ENCODE peak calls at places on chromosomes 2 and 18, in four cellular contexts. C is K562, B is GM12878, Z is HepG2. E is an unnamed sample.

GRCh38 chr2:119241205-119241532 is 17.5 kb downstream of the STEAP3 start:
- ATAC-seq in C (peak; percentile 55), B (no peak), Z (no peak), E (no peak)

GRCh38 chr2:217851191-217852020 is 151.4 kb downstream of the TNS1 start:
- ATAC-seq in C (no peak), B (no peak), Z (no peak), E (peak; percentile 11)

GRCh38 chr2:177348735-177349693 is 43.6 kb upstream of the AGPS start:
- ATAC-seq in C (no peak), B (peak; percentile 41), Z (peak; percentile 74), E (no peak)

GRCh38 chr2:9191044-9191481 is 15.5 kb upstream of the ASAP2 start:
- ATAC-seq in C (no peak), B (no peak), Z (peak; percentile 89), E (peak; percentile 90)

GRCh38 chr2:241309684-241310117 is 5.8 kb downstream of the HDLBP start:
- ATAC-seq in C (peak; percentile 11), B (peak; percentile 71), Z (no peak), E (no peak)

GRCh38 chr2:27441226-27441926 is 805 bp upstream of the KRTCAP3 start:
- ATAC-seq in C (peak; percentile 94), B (no peak), Z (peak; percentile 9), E (no peak)

GRCh38 chr18:67783215-67783946 is 266.9 kb upstream of the DSEL start:
- ATAC-seq in C (no peak), B (no peak), Z (no peak), E (no peak)

GRCh38 chr18:79106084-79106483 is 36.9 kb downstream of the ATP9B start:
- ATAC-seq in C (no peak), B (no peak), Z (peak; percentile 84), E (no peak)

GRCh38 chr18:35424356-35424755 is 47.2 kb upstream of the ZNF396 start:
- ATAC-seq in C (peak; percentile 32), B (no peak), Z (no peak), E (no peak)

GRCh38 chr2:60515751-60516226 is 37.7 kb downstream of the BCL11A start:
- ATAC-seq in C (peak; percentile 44), B (peak; percentile 94), Z (no peak), E (no peak)

GRCh38 chr2:191321861-191322662 is 76.9 kb downstream of the MYO1B start:
- ATAC-seq in C (no peak), B (peak; percentile 62), Z (no peak), E (no peak)

GRCh38 chr2:16625759-16626158 is 39.9 kb downstream of the CYRIA start:
- ATAC-seq in C (no peak), B (peak; percentile 75), Z (no peak), E (no peak)

DNA sequence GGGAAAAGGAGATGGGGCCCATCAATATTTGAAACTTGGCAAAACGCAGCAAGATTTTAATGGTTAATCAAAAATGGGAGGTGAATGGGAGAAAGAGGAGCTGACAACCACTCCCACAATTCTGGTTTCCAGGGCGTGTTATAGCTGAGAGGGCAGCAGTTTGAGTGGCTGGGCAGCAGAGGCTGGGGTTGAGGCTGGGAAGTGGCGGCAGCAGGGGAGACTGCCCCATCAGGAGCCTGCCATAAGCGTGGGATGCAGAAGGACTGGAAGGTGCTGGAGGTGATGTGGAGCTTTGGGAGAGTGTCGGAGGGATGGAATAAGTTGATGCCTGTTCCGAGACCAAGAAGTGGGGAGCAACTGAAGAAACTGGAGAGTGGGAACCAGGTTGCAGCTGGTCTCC is 48.9 kb upstream of the SH3RF3 start:
- ATAC-seq in C (no peak), B (no peak), Z (no peak), E (no peak)
- TF ChIP-seq POLR2A in C (no peak), B (no peak), Z (no peak), E (no peak)

DNA sequence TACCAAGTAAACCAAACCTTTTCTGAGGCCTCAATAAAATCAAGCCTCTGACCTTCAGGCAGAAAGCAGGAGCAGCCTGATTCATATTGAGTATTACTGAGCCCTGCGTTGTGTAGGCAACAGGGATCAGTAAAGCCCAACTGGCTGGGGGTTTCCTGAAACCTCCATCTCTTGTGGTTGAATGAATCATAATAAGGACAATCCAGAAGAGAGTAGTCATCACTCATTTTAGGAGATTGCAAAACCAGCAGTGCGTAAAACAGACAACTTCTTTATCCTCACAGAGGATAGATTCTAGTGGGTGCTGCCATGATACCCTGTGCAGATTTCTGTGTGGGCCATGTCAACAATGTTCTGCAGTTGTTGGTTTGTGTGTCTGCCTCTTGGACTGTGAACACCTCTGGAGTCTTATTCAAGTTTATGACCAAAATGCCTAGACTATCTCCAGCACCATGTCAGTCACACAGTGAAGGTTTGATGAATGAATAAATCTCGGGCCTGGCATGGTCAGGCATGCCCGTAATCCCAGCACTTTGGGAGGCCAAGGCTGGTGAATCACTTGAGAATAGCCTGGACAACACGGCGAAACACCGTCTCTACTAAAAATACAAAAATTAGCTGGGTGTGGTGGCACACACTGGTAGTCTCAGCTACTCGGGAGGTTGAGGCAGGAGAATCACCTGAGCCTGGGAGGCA is 51.8 kb upstream of the RAB27B start:
- ATAC-seq in C (no peak), B (peak; percentile 88), Z (peak; percentile 27), E (peak; percentile 68)
- TF ChIP-seq EP300 in C (no peak), B (no peak), Z (no peak), E (no peak)

DNA sequence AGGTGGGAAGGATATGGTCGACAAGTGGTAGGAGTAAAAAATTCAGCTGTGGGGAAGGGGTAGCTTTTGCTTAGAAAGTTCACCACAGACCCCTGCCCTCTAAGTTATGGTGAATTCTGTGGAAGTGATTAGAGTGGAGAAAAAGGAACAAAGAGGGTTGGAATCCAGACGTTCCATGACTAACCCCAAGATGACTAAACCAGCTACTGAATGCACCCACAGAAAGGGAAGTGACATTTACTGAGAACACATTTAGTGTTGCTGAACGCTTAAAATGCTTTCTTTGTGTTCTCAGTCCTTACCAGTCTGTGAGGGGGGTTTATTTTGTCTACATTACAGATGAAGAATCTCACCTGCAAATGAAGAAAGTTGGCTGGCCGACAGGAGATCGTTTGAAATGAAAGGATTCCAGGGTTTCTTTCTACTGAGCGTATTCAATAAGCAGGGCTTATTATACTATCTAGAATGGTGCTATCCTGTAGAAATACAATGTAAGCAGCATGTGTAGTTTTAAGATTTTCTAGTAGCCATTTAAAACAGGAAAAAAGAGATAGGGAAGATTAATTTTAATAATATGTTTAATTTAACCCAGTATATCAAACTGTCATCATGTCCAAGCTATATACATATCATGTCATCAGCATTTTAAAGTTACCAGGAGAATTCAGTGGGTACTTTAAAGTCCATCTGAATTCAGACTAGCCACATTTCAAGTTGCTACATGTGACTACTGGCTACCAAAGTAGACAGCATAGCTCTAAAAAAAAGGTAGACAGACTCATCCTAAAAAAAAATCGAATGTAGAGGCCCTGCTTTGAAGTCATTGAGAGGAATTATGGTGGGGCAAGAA is 60.1 kb downstream of the LIMS1 start:
- ATAC-seq in C (peak; percentile 24), B (peak; percentile 94), Z (no peak), E (peak; percentile 59)
- H3K4me3 ChIP-seq in C (no peak overlapping the region), B (no peak overlapping the region), Z (no peak overlapping the region), E (no peak overlapping the region)

GRCh38 chr2:179263460-179264237 is 983 bp downstream of the SESTD1 start:
- ATAC-seq in C (peak; percentile 77), B (peak; percentile 53), Z (peak; percentile 62), E (peak; percentile 26)

GRCh38 chr2:179263015-179263414 is 1.6 kb downstream of the SESTD1 start:
- ATAC-seq in C (no peak), B (peak; percentile 2), Z (no peak), E (no peak)

GRCh38 chr2:179266271-179266670 is 1.6 kb upstream of the SESTD1 start:
- ATAC-seq in C (no peak), B (no peak), Z (no peak), E (no peak)

GRCh38 chr2:179265082-179265575 is 497 bp upstream of the SESTD1 start:
- ATAC-seq in C (no peak), B (no peak), Z (no peak), E (peak; percentile 46)

DNA sequence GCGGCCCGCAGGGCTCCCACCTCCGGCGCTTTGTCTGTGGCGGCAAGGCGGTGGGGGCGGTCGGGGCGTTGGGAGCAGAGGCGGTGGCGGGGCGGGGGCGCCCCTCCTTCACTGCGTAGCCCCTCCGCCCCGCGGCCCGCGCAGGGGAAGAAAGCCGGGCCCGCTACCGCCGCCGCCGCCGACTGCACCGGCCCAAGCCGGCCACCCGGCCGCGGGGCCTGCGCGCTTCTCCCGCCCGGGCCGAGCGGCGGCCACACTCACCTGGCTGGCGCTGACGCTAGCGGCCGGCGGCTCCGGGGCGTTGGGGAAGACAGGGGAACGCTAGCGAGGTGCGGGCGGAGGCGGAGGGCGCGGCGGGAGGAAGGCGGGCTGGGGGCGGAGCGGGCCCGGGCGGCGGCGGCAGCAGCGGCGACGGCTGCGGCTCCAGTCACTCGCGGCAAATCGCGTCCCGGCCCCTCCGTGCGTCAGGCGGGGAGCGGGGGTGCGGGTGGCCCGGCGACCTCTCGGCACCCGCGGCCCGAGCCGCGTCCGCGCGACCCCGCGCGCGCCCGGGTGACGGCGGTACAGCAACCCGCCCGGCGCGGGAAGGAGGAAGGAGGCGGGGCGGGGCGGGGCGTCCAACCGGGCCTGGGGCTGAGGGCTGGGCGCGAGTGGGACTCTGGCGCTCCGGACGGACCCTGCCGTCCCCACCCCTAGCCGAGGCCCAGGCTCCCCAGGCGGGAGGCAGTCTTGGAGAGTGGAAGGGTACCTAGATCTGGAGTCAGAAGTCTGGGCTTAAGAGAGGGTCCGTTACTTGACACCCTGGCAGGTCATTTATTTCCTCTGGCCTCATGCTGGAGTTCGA is at the start of gene SESTD1:
- ATAC-seq in C (peak; percentile 89), B (peak; percentile 70), Z (peak; percentile 86), E (peak; percentile 85)
- TF ChIP-seq POLR2A in C (no peak), B (peak; percentile 64), Z (peak; percentile 66), E (peak; percentile 53)

GRCh38 chr2:156999657-157000056 is 257.8 kb upstream of the GALNT5 start:
- ATAC-seq in C (no peak), B (no peak), Z (no peak), E (no peak)

GRCh38 chr2:157004789-157005188 is 252.7 kb upstream of the GALNT5 start:
- ATAC-seq in C (no peak), B (no peak), Z (no peak), E (no peak)
- TF ChIP-seq EP300 in C (no peak), B (no peak), Z (no peak), E (no peak)

GRCh38 chr2:54469484-54470053 is 13.4 kb downstream of the SPTBN1 start:
- ATAC-seq in C (no peak), B (peak; percentile 22), Z (no peak), E (no peak)

GRCh38 chr2:54465143-54465542 is 9.0 kb downstream of the SPTBN1 start:
- ATAC-seq in C (no peak), B (no peak), Z (no peak), E (no peak)

GRCh38 chr2:54468643-54469042 is 12.5 kb downstream of the SPTBN1 start:
- ATAC-seq in C (no peak), B (no peak), Z (no peak), E (no peak)

GRCh38 chr2:54464334-54464733 is 8.2 kb downstream of the SPTBN1 start:
- ATAC-seq in C (no peak), B (peak; percentile 56), Z (no peak), E (no peak)

DNA sequence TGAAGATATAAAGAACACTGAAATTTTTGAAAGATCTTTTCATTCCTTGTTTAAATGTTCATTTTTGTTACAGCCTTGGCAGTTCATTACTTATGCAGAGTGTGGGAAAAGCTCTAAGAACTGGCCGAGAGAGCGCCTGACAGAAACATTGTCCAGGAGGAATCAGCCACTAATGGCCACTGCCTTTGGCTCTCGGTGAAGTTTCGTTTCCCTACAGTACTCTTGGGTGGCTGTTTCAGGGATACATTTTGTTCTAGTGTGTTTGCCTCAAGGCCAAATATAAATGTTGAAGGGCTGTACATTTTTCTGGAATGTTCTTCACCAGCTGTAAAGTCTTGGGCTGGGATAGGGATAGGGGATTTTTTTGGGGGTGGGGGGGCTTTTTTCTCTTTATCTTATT is 10.8 kb downstream of the SPTBN1 start:
- ATAC-seq in C (no peak), B (no peak), Z (no peak), E (peak; percentile 37)
- H3K4me3 ChIP-seq in C (no peak overlapping the region), B (no peak overlapping the region), Z (no peak overlapping the region), E (no peak overlapping the region)

GRCh38 chr2:197704434-197705142 is 581 bp upstream of the MARS2 start:
- ATAC-seq in C (peak; percentile 40), B (peak; percentile 22), Z (peak; percentile 15), E (peak; percentile 43)
- TF ChIP-seq POLR2A in C (peak; percentile 83), B (no peak), Z (no peak), E (no peak)

GRCh38 chr2:96538487-96539214 is 2.1 kb downstream of the ARID5A start:
- ATAC-seq in C (no peak), B (peak; percentile 11), Z (peak; percentile 31), E (peak; percentile 16)
- TF ChIP-seq EP300 in C (no peak), B (peak; percentile 6), Z (no peak), E (no peak)